ENCODE peak calls at places on chromosomes 3 and 15, in eight cellular contexts. One of them, this sample, is unnamed.

GRCh38 chr3:197256836-197257444 is 41.5 kb downstream of the DLG1 start:
- DNase-seq in hepatocyte: peak; percentile 65
- DNase-seq in neural crest cell: peak; percentile 19
- DNase-seq in hepatic stellate cell: no peak
- DNase-seq in stimulated activated naive B cell treated with anti-CD40 and anti-IgM and Interleukin-4, amounts not matched to agents 10 μg/mL and 1 μg/mL and 100 μg/mL, for 72 hours: no peak
- DNase-seq in iris pigment epithelial cell: peak; percentile 60
- DNase-seq in CD4-positive, CD25-positive, alpha-beta regulatory T cell: peak; percentile 61
- DNase-seq in dermis blood vessel endothelial cell: peak; percentile 77
- DNase-seq in this sample: peak; percentile 14

GRCh38 chr3:172156309-172156998 is 117.1 kb downstream of the FNDC3B start:
- DNase-seq in hepatic stellate cell: no peak
- DNase-seq in dermis blood vessel endothelial cell: peak; percentile 51
- DNase-seq in stimulated activated naive B cell treated with anti-CD40 and anti-IgM and Interleukin-4, amounts not matched to agents 10 μg/mL and 1 μg/mL and 100 μg/mL, for 72 hours: no peak
- DNase-seq in CD4-positive, CD25-positive, alpha-beta regulatory T cell: no peak
- DNase-seq in neural crest cell: no peak
- DNase-seq in iris pigment epithelial cell: no peak
- DNase-seq in hepatocyte: no peak
- DNase-seq in this sample: no peak

GRCh38 chr3:175266478-175266877 is 407.3 kb downstream of the NAALADL2 start:
- DNase-seq in CD4-positive, CD25-positive, alpha-beta regulatory T cell: no peak
- DNase-seq in iris pigment epithelial cell: peak; percentile 69
- DNase-seq in hepatocyte: no peak
- DNase-seq in dermis blood vessel endothelial cell: no peak
- DNase-seq in neural crest cell: no peak
- DNase-seq in hepatic stellate cell: peak; percentile 4
- DNase-seq in stimulated activated naive B cell treated with anti-CD40 and anti-IgM and Interleukin-4, amounts not matched to agents 10 μg/mL and 1 μg/mL and 100 μg/mL, for 72 hours: no peak
- DNase-seq in this sample: no peak

GRCh38 chr15:78000089-78000926 is 77.2 kb downstream of the TBC1D2B start:
- DNase-seq in stimulated activated naive B cell treated with anti-CD40 and anti-IgM and Interleukin-4, amounts not matched to agents 10 μg/mL and 1 μg/mL and 100 μg/mL, for 72 hours: peak; percentile 66
- DNase-seq in iris pigment epithelial cell: peak; percentile 63
- DNase-seq in hepatocyte: peak; percentile 88
- DNase-seq in CD4-positive, CD25-positive, alpha-beta regulatory T cell: peak; percentile 72
- DNase-seq in dermis blood vessel endothelial cell: peak; percentile 87
- DNase-seq in neural crest cell: peak; percentile 61
- DNase-seq in hepatic stellate cell: no peak
- DNase-seq in this sample: peak; percentile 77

GRCh38 chr3:172103724-172104123 is 64.3 kb downstream of the FNDC3B start:
- DNase-seq in dermis blood vessel endothelial cell: no peak
- DNase-seq in CD4-positive, CD25-positive, alpha-beta regulatory T cell: no peak
- DNase-seq in stimulated activated naive B cell treated with anti-CD40 and anti-IgM and Interleukin-4, amounts not matched to agents 10 μg/mL and 1 μg/mL and 100 μg/mL, for 72 hours: no peak
- DNase-seq in neural crest cell: no peak
- DNase-seq in hepatic stellate cell: no peak
- DNase-seq in hepatocyte: no peak
- DNase-seq in iris pigment epithelial cell: peak; percentile 89
- DNase-seq in this sample: no peak

GRCh38 chr15:75335313-75335704 is 554 bp upstream of the COMMD4 start:
- DNase-seq in hepatocyte: no peak
- DNase-seq in neural crest cell: no peak
- DNase-seq in iris pigment epithelial cell: no peak
- DNase-seq in hepatic stellate cell: no peak
- DNase-seq in stimulated activated naive B cell treated with anti-CD40 and anti-IgM and Interleukin-4, amounts not matched to agents 10 μg/mL and 1 μg/mL and 100 μg/mL, for 72 hours: no peak
- DNase-seq in CD4-positive, CD25-positive, alpha-beta regulatory T cell: no peak
- DNase-seq in dermis blood vessel endothelial cell: no peak
- DNase-seq in this sample: no peak

GRCh38 chr3:185308126-185308754 is 54.4 kb upstream of the EHHADH start:
- DNase-seq in stimulated activated naive B cell treated with anti-CD40 and anti-IgM and Interleukin-4, amounts not matched to agents 10 μg/mL and 1 μg/mL and 100 μg/mL, for 72 hours: peak; percentile 46
- DNase-seq in dermis blood vessel endothelial cell: peak; percentile 86
- DNase-seq in neural crest cell: peak; percentile 77
- DNase-seq in CD4-positive, CD25-positive, alpha-beta regulatory T cell: peak; percentile 21
- DNase-seq in iris pigment epithelial cell: peak; percentile 70
- DNase-seq in hepatocyte: peak; percentile 69
- DNase-seq in hepatic stellate cell: peak; percentile 21
- DNase-seq in this sample: peak; percentile 54

GRCh38 chr15:101116681-101116976 is 135.2 kb downstream of the CHSY1 start:
- DNase-seq in hepatic stellate cell: no peak
- DNase-seq in CD4-positive, CD25-positive, alpha-beta regulatory T cell: no peak
- DNase-seq in hepatocyte: no peak
- DNase-seq in neural crest cell: no peak
- DNase-seq in iris pigment epithelial cell: no peak
- DNase-seq in dermis blood vessel endothelial cell: no peak
- DNase-seq in stimulated activated naive B cell treated with anti-CD40 and anti-IgM and Interleukin-4, amounts not matched to agents 10 μg/mL and 1 μg/mL and 100 μg/mL, for 72 hours: no peak
- DNase-seq in this sample: no peak

GRCh38 chr15:74784426-74784825 is 2.5 kb downstream of the CSK start:
- DNase-seq in stimulated activated naive B cell treated with anti-CD40 and anti-IgM and Interleukin-4, amounts not matched to agents 10 μg/mL and 1 μg/mL and 100 μg/mL, for 72 hours: no peak
- DNase-seq in hepatic stellate cell: no peak
- DNase-seq in dermis blood vessel endothelial cell: no peak
- DNase-seq in neural crest cell: no peak
- DNase-seq in hepatocyte: no peak
- DNase-seq in iris pigment epithelial cell: no peak
- DNase-seq in CD4-positive, CD25-positive, alpha-beta regulatory T cell: no peak
- DNase-seq in this sample: no peak

GRCh38 chr3:52106951-52107611 is 47.1 kb downstream of the POC1A start:
- DNase-seq in hepatocyte: no peak
- DNase-seq in iris pigment epithelial cell: no peak
- DNase-seq in stimulated activated naive B cell treated with anti-CD40 and anti-IgM and Interleukin-4, amounts not matched to agents 10 μg/mL and 1 μg/mL and 100 μg/mL, for 72 hours: no peak
- DNase-seq in neural crest cell: no peak
- DNase-seq in dermis blood vessel endothelial cell: no peak
- DNase-seq in CD4-positive, CD25-positive, alpha-beta regulatory T cell: no peak
- DNase-seq in hepatic stellate cell: no peak
- DNase-seq in this sample: no peak

GRCh38 chr15:70659662-70660061 is 103.7 kb downstream of the UACA start:
- DNase-seq in hepatocyte: no peak
- DNase-seq in iris pigment epithelial cell: no peak
- DNase-seq in hepatic stellate cell: no peak
- DNase-seq in neural crest cell: no peak
- DNase-seq in dermis blood vessel endothelial cell: no peak
- DNase-seq in stimulated activated naive B cell treated with anti-CD40 and anti-IgM and Interleukin-4, amounts not matched to agents 10 μg/mL and 1 μg/mL and 100 μg/mL, for 72 hours: no peak
- DNase-seq in CD4-positive, CD25-positive, alpha-beta regulatory T cell: no peak
- DNase-seq in this sample: no peak

GRCh38 chr15:32794973-32795372 is 77.2 kb downstream of the GREM1 start:
- DNase-seq in neural crest cell: no peak
- DNase-seq in iris pigment epithelial cell: no peak
- DNase-seq in hepatocyte: no peak
- DNase-seq in stimulated activated naive B cell treated with anti-CD40 and anti-IgM and Interleukin-4, amounts not matched to agents 10 μg/mL and 1 μg/mL and 100 μg/mL, for 72 hours: no peak
- DNase-seq in hepatic stellate cell: no peak
- DNase-seq in CD4-positive, CD25-positive, alpha-beta regulatory T cell: no peak
- DNase-seq in dermis blood vessel endothelial cell: no peak
- DNase-seq in this sample: no peak

GRCh38 chr3:43120937-43121336 is 15.1 kb upstream of the POMGNT2 start:
- DNase-seq in neural crest cell: no peak
- DNase-seq in iris pigment epithelial cell: no peak
- DNase-seq in hepatic stellate cell: no peak
- DNase-seq in dermis blood vessel endothelial cell: no peak
- DNase-seq in CD4-positive, CD25-positive, alpha-beta regulatory T cell: no peak
- DNase-seq in stimulated activated naive B cell treated with anti-CD40 and anti-IgM and Interleukin-4, amounts not matched to agents 10 μg/mL and 1 μg/mL and 100 μg/mL, for 72 hours: no peak
- DNase-seq in hepatocyte: no peak
- DNase-seq in this sample: no peak

GRCh38 chr3:118593277-118593670 is 441.4 kb downstream of the IGSF11 start:
- DNase-seq in neural crest cell: no peak
- DNase-seq in hepatocyte: no peak
- DNase-seq in stimulated activated naive B cell treated with anti-CD40 and anti-IgM and Interleukin-4, amounts not matched to agents 10 μg/mL and 1 μg/mL and 100 μg/mL, for 72 hours: no peak
- DNase-seq in iris pigment epithelial cell: no peak
- DNase-seq in hepatic stellate cell: no peak
- DNase-seq in dermis blood vessel endothelial cell: no peak
- DNase-seq in CD4-positive, CD25-positive, alpha-beta regulatory T cell: no peak
- DNase-seq in this sample: no peak

GRCh38 chr15:42286445-42287029 is 13.3 kb upstream of the TMEM87A start:
- DNase-seq in dermis blood vessel endothelial cell: no peak
- DNase-seq in hepatocyte: no peak
- DNase-seq in neural crest cell: no peak
- DNase-seq in stimulated activated naive B cell treated with anti-CD40 and anti-IgM and Interleukin-4, amounts not matched to agents 10 μg/mL and 1 μg/mL and 100 μg/mL, for 72 hours: no peak
- DNase-seq in hepatic stellate cell: no peak
- DNase-seq in CD4-positive, CD25-positive, alpha-beta regulatory T cell: no peak
- DNase-seq in iris pigment epithelial cell: peak; percentile 75
- DNase-seq in this sample: no peak

GRCh38 chr3:105835606-105836005 is 33.2 kb downstream of the CBLB start:
- DNase-seq in dermis blood vessel endothelial cell: peak; percentile 5
- DNase-seq in neural crest cell: no peak
- DNase-seq in CD4-positive, CD25-positive, alpha-beta regulatory T cell: no peak
- DNase-seq in stimulated activated naive B cell treated with anti-CD40 and anti-IgM and Interleukin-4, amounts not matched to agents 10 μg/mL and 1 μg/mL and 100 μg/mL, for 72 hours: no peak
- DNase-seq in hepatocyte: no peak
- DNase-seq in hepatic stellate cell: no peak
- DNase-seq in iris pigment epithelial cell: no peak
- DNase-seq in this sample: no peak

GRCh38 chr15:78110096-78110495 is 17.7 kb downstream of the SH2D7 start:
- DNase-seq in neural crest cell: no peak
- DNase-seq in stimulated activated naive B cell treated with anti-CD40 and anti-IgM and Interleukin-4, amounts not matched to agents 10 μg/mL and 1 μg/mL and 100 μg/mL, for 72 hours: no peak
- DNase-seq in hepatocyte: no peak
- DNase-seq in dermis blood vessel endothelial cell: no peak
- DNase-seq in hepatic stellate cell: no peak
- DNase-seq in iris pigment epithelial cell: no peak
- DNase-seq in CD4-positive, CD25-positive, alpha-beta regulatory T cell: no peak
- DNase-seq in this sample: no peak

GRCh38 chr3:48426944-48427629 is 2.8 kb downstream of the PLXNB1 start:
- DNase-seq in CD4-positive, CD25-positive, alpha-beta regulatory T cell: no peak
- DNase-seq in neural crest cell: no peak
- DNase-seq in hepatocyte: no peak
- DNase-seq in iris pigment epithelial cell: no peak
- DNase-seq in stimulated activated naive B cell treated with anti-CD40 and anti-IgM and Interleukin-4, amounts not matched to agents 10 μg/mL and 1 μg/mL and 100 μg/mL, for 72 hours: no peak
- DNase-seq in dermis blood vessel endothelial cell: no peak
- DNase-seq in hepatic stellate cell: no peak
- DNase-seq in this sample: no peak

GRCh38 chr3:127614928-127615592 is 13.9 kb upstream of the PODXL2 start:
- DNase-seq in dermis blood vessel endothelial cell: peak; percentile 11
- DNase-seq in stimulated activated naive B cell treated with anti-CD40 and anti-IgM and Interleukin-4, amounts not matched to agents 10 μg/mL and 1 μg/mL and 100 μg/mL, for 72 hours: no peak
- DNase-seq in neural crest cell: no peak
- DNase-seq in iris pigment epithelial cell: no peak
- DNase-seq in hepatocyte: no peak
- DNase-seq in CD4-positive, CD25-positive, alpha-beta regulatory T cell: no peak
- DNase-seq in hepatic stellate cell: no peak
- DNase-seq in this sample: no peak

GRCh38 chr3:195596648-195597628 is 13.2 kb upstream of the APOD start:
- DNase-seq in hepatocyte: no peak
- DNase-seq in hepatic stellate cell: no peak
- DNase-seq in neural crest cell: no peak
- DNase-seq in iris pigment epithelial cell: no peak
- DNase-seq in stimulated activated naive B cell treated with anti-CD40 and anti-IgM and Interleukin-4, amounts not matched to agents 10 μg/mL and 1 μg/mL and 100 μg/mL, for 72 hours: no peak
- DNase-seq in CD4-positive, CD25-positive, alpha-beta regulatory T cell: no peak
- DNase-seq in dermis blood vessel endothelial cell: no peak
- DNase-seq in this sample: no peak

GRCh38 chr15:27059610-27060202 is 88.7 kb downstream of the GABRG3 start:
- DNase-seq in stimulated activated naive B cell treated with anti-CD40 and anti-IgM and Interleukin-4, amounts not matched to agents 10 μg/mL and 1 μg/mL and 100 μg/mL, for 72 hours: peak; percentile 23
- DNase-seq in iris pigment epithelial cell: peak; percentile 21
- DNase-seq in dermis blood vessel endothelial cell: peak; percentile 28
- DNase-seq in hepatic stellate cell: peak; percentile 16
- DNase-seq in CD4-positive, CD25-positive, alpha-beta regulatory T cell: no peak
- DNase-seq in neural crest cell: peak; percentile 68
- DNase-seq in hepatocyte: peak; percentile 76
- DNase-seq in this sample: peak; percentile 30

GRCh38 chr15:87579537-87579936 is 677.0 kb downstream of the NTRK3 start:
- DNase-seq in CD4-positive, CD25-positive, alpha-beta regulatory T cell: no peak
- DNase-seq in stimulated activated naive B cell treated with anti-CD40 and anti-IgM and Interleukin-4, amounts not matched to agents 10 μg/mL and 1 μg/mL and 100 μg/mL, for 72 hours: no peak
- DNase-seq in hepatic stellate cell: no peak
- DNase-seq in iris pigment epithelial cell: no peak
- DNase-seq in neural crest cell: no peak
- DNase-seq in dermis blood vessel endothelial cell: no peak
- DNase-seq in hepatocyte: no peak
- DNase-seq in this sample: no peak

GRCh38 chr3:12766541-12766940 is 7.5 kb upstream of the TMEM40 start:
- DNase-seq in iris pigment epithelial cell: no peak
- DNase-seq in CD4-positive, CD25-positive, alpha-beta regulatory T cell: no peak
- DNase-seq in hepatocyte: no peak
- DNase-seq in neural crest cell: no peak
- DNase-seq in stimulated activated naive B cell treated with anti-CD40 and anti-IgM and Interleukin-4, amounts not matched to agents 10 μg/mL and 1 μg/mL and 100 μg/mL, for 72 hours: no peak
- DNase-seq in hepatic stellate cell: peak; percentile 40
- DNase-seq in dermis blood vessel endothelial cell: no peak
- DNase-seq in this sample: no peak

GRCh38 chr3:178960191-178960590 is 111.4 kb downstream of the ZMAT3 start:
- DNase-seq in stimulated activated naive B cell treated with anti-CD40 and anti-IgM and Interleukin-4, amounts not matched to agents 10 μg/mL and 1 μg/mL and 100 μg/mL, for 72 hours: no peak
- DNase-seq in neural crest cell: no peak
- DNase-seq in dermis blood vessel endothelial cell: no peak
- DNase-seq in hepatocyte: no peak
- DNase-seq in CD4-positive, CD25-positive, alpha-beta regulatory T cell: no peak
- DNase-seq in iris pigment epithelial cell: peak; percentile 32
- DNase-seq in hepatic stellate cell: no peak
- DNase-seq in this sample: no peak